ENCODE peak calls at places on chromosomes 6 and 20, in six cellular contexts. S is GM13976, G is neural crest cell, E is IMR-90, T is cardiac muscle cell, M is lower leg skin. L is an unnamed sample.

GRCh38 chr6:127160484-127160883 is 42.0 kb downstream of the RSPO3 start:
- DNase-seq in S (no peak), G (no peak), E (no peak), T (no peak), M (no peak), L (no peak)

GRCh38 chr6:145529582-145529981 is 205.7 kb downstream of the EPM2A start:
- DNase-seq in S (no peak), G (no peak), E (no peak), T (no peak), M (no peak), L (no peak)

GRCh38 chr20:22389836-22390542 is 194.4 kb downstream of the FOXA2 start:
- DNase-seq in S (no peak), G (no peak), E (no peak), T (no peak), M (no peak), L (no peak)

GRCh38 chr20:23161968-23162696 is 76.0 kb upstream of the CD93 start:
- DNase-seq in S (no peak), G (no peak), E (no peak), T (peak), M (peak), L (no peak)

GRCh38 chr6:152094992-152095592 is 287.6 kb downstream of the ESR1 start:
- DNase-seq in S (no peak), G (no peak), E (peak), T (no peak), M (peak), L (no peak)

GRCh38 chr6:116221067-116221466 is 32.8 kb downstream of the TSPYL4 start:
- DNase-seq in S (no peak), G (no peak), E (peak), T (no peak), M (no peak), L (no peak)

GRCh38 chr20:24670341-24670821 is 201.0 kb downstream of the SYNDIG1 start:
- DNase-seq in S (no peak), G (no peak), E (no peak), T (no peak), M (no peak), L (no peak)

GRCh38 chr6:143634486-143634885 is 43.3 kb upstream of the PHACTR2 start:
- DNase-seq in S (no peak), G (no peak), E (peak), T (no peak), M (no peak), L (no peak)

GRCh38 chr6:136208783-136209182 is 41.3 kb downstream of the MTFR2 start:
- DNase-seq in S (no peak), G (no peak), E (no peak), T (no peak), M (no peak), L (no peak)

GRCh38 chr6:77425676-77426075 is 37.6 kb downstream of the HTR1B start:
- DNase-seq in S (no peak), G (no peak), E (peak), T (no peak), M (no peak), L (no peak)

GRCh38 chr6:77430506-77430905 is 32.8 kb downstream of the HTR1B start:
- DNase-seq in S (no peak), G (no peak), E (no peak), T (no peak), M (no peak), L (no peak)

GRCh38 chr6:77425216-77425615 is 38.1 kb downstream of the HTR1B start:
- DNase-seq in S (no peak), G (no peak), E (no peak), T (no peak), M (no peak), L (no peak)

GRCh38 chr6:77424761-77425160 is 38.5 kb downstream of the HTR1B start:
- DNase-seq in S (no peak), G (no peak), E (no peak), T (no peak), M (no peak), L (no peak)
- TF ChIP-seq CTCF in S (no peak), G (no peak), E (no peak), T (no peak), M (no peak), L (no peak)

GRCh38 chr6:163985040-163985439 is 570.5 kb downstream of the QKI start:
- DNase-seq in S (no peak), G (no peak), E (no peak), T (no peak), M (no peak), L (no peak)
- TF ChIP-seq CTCF in S (no peak), G (no peak), E (no peak), T (no peak), M (no peak), L (no peak)

GRCh38 chr20:19932170-19932667 is 84.9 kb upstream of the NAA20 start:
- DNase-seq in S (no peak), G (no peak), E (peak), T (no peak), M (peak), L (no peak)
- TF ChIP-seq CTCF in S (no peak), G (no peak), E (no peak), T (peak), M (no peak), L (no peak)

GRCh38 chr20:49185071-49185757 is 2.9 kb downstream of the STAU1 start:
- DNase-seq in S (no peak), G (no peak), E (no peak), T (no peak), M (no peak), L (no peak)

GRCh38 chr20:49188101-49188784 is at the start of gene STAU1:
- DNase-seq in S (peak), G (peak), E (peak), T (peak), M (peak), L (peak)

GRCh38 chr20:49187330-49188100 is 619 bp downstream of the STAU1 start:
- DNase-seq in S (peak), G (peak), E (no peak), T (peak), M (no peak), L (no peak)

GRCh38 chr20:49184691-49185070 is 3.5 kb downstream of the STAU1 start:
- DNase-seq in S (no peak), G (no peak), E (no peak), T (no peak), M (no peak), L (no peak)

DNA sequence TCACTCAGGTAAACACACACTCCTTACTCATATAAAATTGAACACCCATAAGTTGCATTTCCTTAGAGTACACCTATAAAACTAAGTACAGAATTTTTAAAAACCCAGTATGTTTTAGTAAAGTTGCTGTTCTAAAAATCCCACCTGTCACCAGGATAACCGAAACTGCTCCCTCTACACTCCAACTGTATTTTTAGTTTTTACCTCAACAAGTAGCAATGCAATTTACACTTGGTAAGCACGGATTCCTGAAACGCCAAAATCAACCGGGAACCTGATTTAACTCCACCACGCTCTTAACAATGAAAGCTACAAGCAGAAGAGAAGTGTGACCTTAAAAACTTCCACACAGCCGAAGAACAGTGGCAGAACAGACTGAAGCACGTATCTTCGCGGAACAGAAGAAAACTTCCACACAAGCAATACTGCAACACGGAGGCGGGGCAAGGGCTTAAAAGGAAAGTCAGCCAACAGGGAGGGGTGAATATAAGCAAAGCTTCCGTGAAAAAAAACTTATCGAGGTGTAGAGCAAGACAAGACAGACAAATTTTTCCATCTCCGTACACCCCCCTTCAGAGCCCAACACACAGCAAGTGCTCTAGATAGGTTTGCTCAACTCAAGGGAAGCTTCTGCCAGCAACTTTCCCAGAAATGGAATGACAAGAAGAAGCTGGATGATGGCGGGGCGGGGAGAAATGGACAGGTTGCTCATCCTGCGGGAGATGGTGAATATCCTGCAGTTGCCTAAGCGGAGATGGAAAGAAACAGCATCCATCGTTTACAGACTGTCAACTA is 1.4 kb downstream of the STAU1 start:
- DNase-seq in S (peak), G (no peak), E (peak), T (peak), M (peak), L (no peak)
- TF ChIP-seq CTCF in S (no peak), G (no peak), E (no peak), T (no peak), M (no peak), L (no peak)

DNA sequence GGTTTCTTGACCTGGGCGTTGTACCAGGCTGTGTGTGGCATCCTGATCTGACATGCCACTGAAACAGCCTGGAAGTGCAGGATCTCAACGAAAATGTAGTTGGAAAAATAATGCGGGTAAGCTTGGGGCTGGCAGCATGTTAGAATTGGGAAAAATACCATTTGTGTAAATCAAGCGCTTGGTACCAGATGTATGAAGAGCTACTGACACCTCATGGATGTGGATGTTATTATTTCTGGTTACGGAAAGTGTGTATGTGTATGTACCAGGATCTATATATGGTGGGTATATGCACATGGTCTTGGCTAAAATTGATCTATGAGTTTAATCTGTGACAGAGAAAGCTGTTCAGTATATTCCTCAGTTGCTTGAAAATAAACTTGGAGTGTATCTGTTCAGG is 22.7 kb downstream of the HIVEP1 start:
- DNase-seq in S (no peak), G (no peak), E (no peak), T (no peak), M (no peak), L (no peak)
- TF ChIP-seq CTCF in S (no peak), G (no peak), E (peak), T (no peak), M (no peak), L (no peak)

GRCh38 chr20:10674684-10675455 is 1.1 kb upstream of the JAG1 start:
- DNase-seq in S (peak), G (peak), E (peak), T (peak), M (no peak), L (peak)
- TF ChIP-seq CTCF in S (peak), G (peak), E (peak), T (peak), M (no peak), L (peak)

GRCh38 chr20:52469143-52469542 is 277.6 kb upstream of the ZFP64 start:
- DNase-seq in S (no peak), G (no peak), E (no peak), T (no peak), M (no peak), L (no peak)
- TF ChIP-seq CTCF in S (no peak), G (no peak), E (peak), T (no peak), M (no peak), L (no peak)

L was measured in glutamatergic neuron.